ENCODE peak calls at places on chromosomes 5 and 9, in five cellular contexts. P, L, X, U and T are unnamed samples.

GRCh38 chr5:112886975-112887374 is 25.9 kb downstream of the SRP19 start:
- DNase-seq in P (no peak), L (no peak), X (no peak), U (no peak), T (no peak)

GRCh38 chr9:71858812-71859211 is 52.2 kb downstream of the ABHD17B start:
- DNase-seq in P (peak; percentile 40), L (no peak), X (no peak), U (peak; percentile 36), T (no peak)

GRCh38 chr5:113378960-113379541 is 55.7 kb downstream of the TSSK1B start:
- DNase-seq in P (peak; percentile 62), L (peak; percentile 69), X (peak; percentile 62), U (peak; percentile 9), T (peak; percentile 56)

GRCh38 chr9:76032652-76033373 is 142.3 kb downstream of the PCSK5 start:
- DNase-seq in P (no peak), L (no peak), X (no peak), U (no peak), T (no peak)

GRCh38 chr5:55344392-55344992 is 36.7 kb downstream of the MTREX start:
- DNase-seq in P (peak; percentile 70), L (peak; percentile 34), X (peak; percentile 66), U (no peak), T (peak; percentile 21)

GRCh38 chr5:33850100-33850594 is 41.6 kb downstream of the ADAMTS12 start:
- DNase-seq in P (peak; percentile 75), L (no peak), X (peak; percentile 25), U (peak; percentile 99), T (peak; percentile 54)

GRCh38 chr5:112418412-112419049 is 546 bp downstream of the EPB41L4A start:
- DNase-seq in P (no peak), L (peak; percentile 11), X (no peak), U (no peak), T (no peak)

GRCh38 chr9:26260238-26260637 is 582.0 kb upstream of the TUSC1 start:
- DNase-seq in P (peak; percentile 28), L (no peak), X (no peak), U (no peak), T (peak; percentile 53)

GRCh38 chr9:119441832-119442231 is 72.6 kb upstream of the BRINP1 start:
- DNase-seq in P (no peak), L (no peak), X (no peak), U (no peak), T (no peak)

GRCh38 chr9:131654857-131655577 is 84.9 kb downstream of the RAPGEF1 start:
- DNase-seq in P (no peak), L (no peak), X (no peak), U (no peak), T (no peak)

GRCh38 chr5:58462154-58462553 is 2.3 kb upstream of the PLK2 start:
- DNase-seq in P (no peak), L (peak; percentile 2), X (no peak), U (no peak), T (peak; percentile 37)

GRCh38 chr5:56812110-56812509 is 3.2 kb upstream of the MAP3K1 start:
- DNase-seq in P (peak; percentile 29), L (peak; percentile 31), X (peak; percentile 80), U (no peak), T (no peak)

GRCh38 chr9:121201045-121201737 is 478 bp downstream of the RAB14 start:
- DNase-seq in P (no peak), L (no peak), X (peak; percentile 75), U (no peak), T (no peak)

GRCh38 chr9:98654247-98654646 is 54.5 kb downstream of the GABBR2 start:
- DNase-seq in P (peak; percentile 77), L (no peak), X (no peak), U (no peak), T (no peak)

GRCh38 chr5:166382031-166382430 is 1909.4 kb upstream of the WWC1 start:
- DNase-seq in P (no peak), L (no peak), X (no peak), U (no peak), T (no peak)

GRCh38 chr5:137146402-137146889 is 352.7 kb downstream of the SPOCK1 start:
- DNase-seq in P (peak; percentile 96), L (no peak), X (no peak), U (no peak), T (peak; percentile 66)

GRCh38 chr9:3331801-3332200 is 194.0 kb downstream of the RFX3 start:
- DNase-seq in P (no peak), L (peak; percentile 2), X (peak; percentile 12), U (no peak), T (no peak)

GRCh38 chr5:174145821-174146220 is 100.3 kb downstream of the NSG2 start:
- DNase-seq in P (no peak), L (peak; percentile 87), X (peak; percentile 24), U (no peak), T (no peak)

GRCh38 chr5:159975462-159976019 is 33.4 kb upstream of the TTC1 start:
- DNase-seq in P (peak; percentile 97), L (peak; percentile 36), X (peak; percentile 11), U (no peak), T (peak; percentile 26)

GRCh38 chr5:170442381-170442780 is 53.2 kb upstream of the KCNMB1 start:
- DNase-seq in P (no peak), L (no peak), X (no peak), U (no peak), T (no peak)

GRCh38 chr5:93915142-93915553 is 173.7 kb upstream of the POU5F2 start:
- DNase-seq in P (peak; percentile 73), L (no peak), X (peak; percentile 48), U (peak; percentile 5), T (peak; percentile 51)
- TF ChIP-seq RCOR1 in P (no peak), L (no peak), X (no peak), U (no peak), T (no peak)

GRCh38 chr9:22005700-22006605 is 3.2 kb downstream of the CDKN2B start:
- DNase-seq in P (peak; percentile 31), L (peak; percentile 21), X (no peak), U (no peak), T (no peak)

GRCh38 chr9:22008662-22009562 is at the start of gene CDKN2B:
- DNase-seq in P (peak; percentile 94), L (peak; percentile 97), X (no peak), U (no peak), T (no peak)

GRCh38 chr9:22005083-22005699 is 3.9 kb downstream of the CDKN2B start:
- DNase-seq in P (peak; percentile 37), L (peak; percentile 21), X (no peak), U (no peak), T (no peak)

GRCh38 chr9:22009563-22009867 is 410 bp upstream of the CDKN2B start:
- DNase-seq in P (no peak), L (no peak), X (no peak), U (no peak), T (no peak)

DNA sequence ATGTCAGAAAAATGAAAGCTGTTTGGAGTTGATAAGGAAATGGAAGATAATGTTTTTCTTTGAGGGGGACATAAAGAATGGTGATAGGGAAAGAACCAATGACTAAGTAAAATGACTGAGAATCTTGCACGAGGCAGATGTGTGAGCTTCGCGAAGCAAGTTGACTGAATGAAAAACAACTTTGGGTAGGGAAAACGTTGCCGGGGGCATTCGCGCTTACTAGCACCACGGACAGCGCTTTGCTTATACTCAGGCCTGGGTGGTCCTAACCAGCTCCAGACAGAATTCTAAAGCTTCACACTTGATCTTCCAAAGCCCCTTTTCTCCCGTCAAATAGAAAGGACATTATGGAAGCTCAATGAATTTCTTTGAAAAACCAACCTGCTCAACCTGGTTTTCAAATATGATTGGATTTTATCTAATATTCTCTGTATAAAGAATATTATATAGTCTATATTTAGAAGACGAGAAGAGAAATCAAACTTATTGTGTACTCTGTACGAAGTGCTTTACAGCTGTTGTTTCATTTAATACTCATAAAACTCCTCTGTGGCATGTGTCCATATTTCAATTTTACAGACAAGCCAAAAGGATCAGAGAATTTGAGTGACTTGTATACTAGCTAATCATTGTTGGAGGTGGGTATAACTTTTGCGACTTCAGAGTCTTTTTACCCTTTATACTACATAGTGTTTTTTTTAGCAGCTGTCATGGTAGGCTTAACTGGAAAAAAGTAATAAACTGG is 1.9 kb upstream of the CDKN2B start:
- DNase-seq in P (peak; percentile 47), L (no peak), X (no peak), U (no peak), T (no peak)
- TF ChIP-seq RCOR1 in P (no peak), L (no peak), X (no peak), U (no peak), T (no peak)

DNA sequence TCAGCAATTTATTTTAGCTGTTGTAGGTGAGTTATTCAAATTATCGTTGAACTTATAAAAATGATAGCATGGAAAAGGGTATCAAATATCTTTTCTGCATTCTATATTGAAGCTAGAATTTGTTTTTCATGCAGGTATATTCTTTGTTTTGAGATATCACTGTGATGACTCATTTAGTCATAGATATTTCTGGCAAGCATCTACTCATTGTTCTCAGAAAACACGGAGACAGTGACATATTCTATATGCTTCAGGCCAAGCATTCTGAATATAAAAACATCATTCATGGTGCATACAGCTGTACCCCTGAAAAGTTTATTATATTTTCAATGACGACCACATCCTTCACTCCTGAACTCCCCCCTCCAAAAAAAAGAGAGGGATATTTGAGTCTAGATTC is 150.3 kb upstream of the GRIA1 start:
- DNase-seq in P (no peak), L (no peak), X (no peak), U (no peak), T (no peak)
- TF ChIP-seq RCOR1 in P (no peak), L (no peak), X (no peak), U (no peak), T (no peak)

GRCh38 chr9:129617167-129617566 is 3.7 kb downstream of the C9orf50 start:
- DNase-seq in P (peak; percentile 86), L (no peak), X (no peak), U (no peak), T (peak; percentile 86)
- TF ChIP-seq RCOR1 in P (peak; percentile 65), L (no peak), X (no peak), U (no peak), T (no peak)

DNA sequence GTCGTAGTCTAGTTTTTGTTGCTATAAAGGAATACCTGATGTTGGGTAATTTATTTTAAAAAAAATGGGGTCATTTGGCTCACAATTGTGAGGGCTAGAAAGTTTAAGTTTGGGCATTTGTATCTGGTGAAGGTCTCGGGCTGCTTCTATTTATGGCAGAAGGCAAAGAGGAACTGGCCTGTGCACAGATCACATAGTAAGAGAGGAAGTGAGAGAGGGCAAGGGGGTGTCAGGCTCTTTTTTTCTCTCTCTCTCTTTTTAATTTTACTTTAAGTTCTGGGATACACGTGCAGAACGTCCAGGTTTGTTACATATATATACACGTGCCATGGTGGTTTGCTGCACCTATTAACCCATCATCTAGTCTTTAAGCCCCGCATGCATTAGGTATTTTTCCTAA is 453.3 kb downstream of the DIRAS2 start:
- DNase-seq in P (no peak), L (no peak), X (no peak), U (peak; percentile 24), T (no peak)
- TF ChIP-seq RCOR1 in P (no peak), L (no peak), X (no peak), U (no peak), T (no peak)